ENCODE peak calls at places on chromosome 18, in four cellular contexts. V is fibroblast of lung, E is spleen, O is AG10803. L is an unnamed sample.

GRCh38 chr18:79540161-79540913 is 139.3 kb upstream of the CTDP1 start:
- DNase-seq in E (peak), O (peak), V (no peak), L (no peak)

GRCh38 chr18:44679912-44680270 is 797 bp upstream of the SETBP1 start:
- DNase-seq in E (peak), O (peak), V (peak), L (peak)

GRCh38 chr18:23281626-23282436 is 146.5 kb downstream of the CABLES1 start:
- DNase-seq in O (peak), E (no peak), V (no peak), L (no peak)

GRCh38 chr18:79740741-79741700 is 56.7 kb upstream of the KCNG2 start:
- DNase-seq in E (peak), O (no peak), V (no peak), L (no peak)

GRCh38 chr18:51537487-51537886 is 340.0 kb upstream of the MEX3C start:
- DNase-seq in E (peak), V (no peak), O (no peak), L (peak)

GRCh38 chr18:48832961-48833700 is 117.6 kb downstream of the SMAD7 start:
- DNase-seq in E (peak), O (peak), V (peak), L (peak)

GRCh38 chr18:8003878-8004675 is 437.0 kb downstream of the PTPRM start:
- DNase-seq in V (peak), E (no peak), O (no peak), L (no peak)

GRCh38 chr18:63511285-63511684 is 30.9 kb upstream of the SERPINB12 start:
- DNase-seq in E (no peak), O (peak), V (peak), L (peak)

GRCh38 chr18:136433-136832 is 21.9 kb upstream of the USP14 start:
- DNase-seq in E (no peak), V (no peak), O (no peak), L (no peak)

GRCh38 chr18:7272268-7273049 is 41.6 kb downstream of the LRRC30 start:
- DNase-seq in V (peak), E (no peak), O (peak), L (peak)

GRCh38 chr18:37425182-37425581 is 140.4 kb downstream of the CELF4 start:
- DNase-seq in E (no peak), V (no peak), O (no peak), L (no peak)
- TF ChIP-seq CTCF in E (no peak), V (no peak), O (no peak), L (no peak)

DNA sequence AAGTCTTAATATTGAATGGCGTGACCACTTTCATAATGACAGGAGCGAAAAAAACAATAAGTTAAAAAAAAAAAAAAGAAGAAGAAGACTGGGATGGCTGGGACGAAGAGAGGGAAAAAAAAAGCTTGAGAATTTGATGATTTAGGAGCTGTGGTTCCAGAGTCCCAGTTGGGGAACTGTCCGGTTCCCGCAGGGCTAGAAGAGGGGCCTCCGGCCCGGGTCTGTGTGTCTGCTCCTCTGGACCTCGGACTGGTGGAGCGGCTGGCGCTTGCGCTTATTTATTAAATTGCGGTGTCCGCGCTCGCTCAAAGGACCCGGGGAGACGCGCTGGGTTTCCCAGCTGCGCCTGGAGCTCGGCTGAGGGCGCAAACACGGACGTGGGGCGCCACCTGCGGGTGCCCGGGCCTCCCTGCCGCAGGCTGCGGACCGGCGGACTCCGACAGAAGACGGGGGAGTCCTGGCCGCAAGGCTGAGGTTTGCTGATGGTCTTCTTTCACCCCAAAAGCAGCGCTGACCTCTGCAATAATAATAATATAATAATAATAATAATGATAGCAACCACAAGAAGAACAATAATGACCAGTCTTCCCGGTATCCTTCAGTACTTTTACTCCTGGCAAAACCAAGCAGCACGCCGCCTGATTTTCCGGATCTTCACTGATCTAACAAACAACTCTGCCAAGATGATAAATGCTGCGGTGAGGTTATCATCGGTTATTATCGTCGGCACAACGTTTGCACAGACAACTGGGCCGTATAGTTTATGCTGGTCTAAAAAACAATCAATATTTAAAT is at the start of gene CBLN2:
- DNase-seq in V (peak), O (peak), E (peak), L (peak)
- H3K4me3 ChIP-seq in V (peak), O (no peak), E (peak), L (no peak)

DNA sequence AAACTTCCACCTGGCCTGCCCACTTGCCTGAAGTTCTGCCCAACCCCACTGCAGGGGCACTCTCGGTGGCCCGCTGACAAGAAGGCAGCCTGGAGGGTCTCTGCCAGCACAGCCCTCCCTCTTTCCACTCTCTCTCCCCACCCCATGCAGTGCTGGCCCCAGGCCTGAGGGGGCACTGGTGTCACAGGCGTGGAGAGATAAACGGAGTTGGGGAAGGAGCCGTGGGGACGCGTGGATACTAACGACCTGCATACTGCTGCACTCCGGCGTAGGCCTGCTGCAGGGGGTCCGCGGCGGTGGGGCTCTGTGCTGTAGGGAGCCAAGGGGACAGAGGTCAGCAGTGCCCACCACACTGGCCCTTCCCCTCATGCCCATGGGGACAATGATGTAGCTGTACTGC is 299.3 kb downstream of the CELF4 start:
- DNase-seq in O (no peak), E (no peak), V (no peak), L (no peak)
- TF ChIP-seq CTCF in O (no peak), E (no peak), V (no peak), L (no peak)

DNA sequence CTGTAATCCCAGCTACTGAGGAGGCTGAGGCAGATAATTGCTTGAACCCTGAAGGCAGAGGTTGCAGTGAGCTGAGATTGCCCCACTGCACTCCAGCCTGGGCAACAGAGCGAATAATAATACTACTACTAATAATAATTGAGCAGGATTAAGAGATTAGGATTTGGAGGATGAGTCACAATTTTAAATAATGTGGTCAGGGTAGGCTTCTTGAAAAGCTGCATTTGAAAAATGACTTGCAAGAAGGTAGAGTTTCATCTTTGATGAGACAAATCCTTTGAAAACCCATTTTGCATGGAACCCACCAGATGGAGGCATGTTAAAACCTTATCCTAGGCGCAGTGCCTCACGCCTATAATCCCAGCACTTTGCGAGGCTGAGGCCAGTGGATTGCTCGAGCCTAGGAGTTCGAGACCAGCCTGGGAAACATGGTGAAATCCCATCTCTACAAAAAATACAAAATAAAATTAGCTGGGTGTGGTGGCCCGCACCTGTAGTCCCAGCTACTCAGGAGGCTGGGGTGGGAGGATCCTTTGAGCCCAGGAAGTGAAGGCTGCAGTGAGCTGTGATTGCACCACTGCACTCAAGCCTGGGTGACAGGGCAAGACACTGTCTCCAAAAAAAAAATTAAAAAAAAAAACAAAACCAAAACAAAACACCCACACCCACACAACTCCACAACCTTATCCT is 3.2 kb upstream of the ATP8B1 start:
- DNase-seq in O (no peak), E (no peak), V (no peak), L (no peak)
- H3K4me3 ChIP-seq in O (no peak), E (no peak), V (no peak), L (no peak)

GRCh38 chr18:77164026-77164425 is 31.4 kb upstream of the MBP start:
- DNase-seq in V (no peak), O (no peak), E (no peak), L (no peak)
- TF ChIP-seq CTCF in V (no peak), O (no peak), E (no peak), L (no peak)

DNA sequence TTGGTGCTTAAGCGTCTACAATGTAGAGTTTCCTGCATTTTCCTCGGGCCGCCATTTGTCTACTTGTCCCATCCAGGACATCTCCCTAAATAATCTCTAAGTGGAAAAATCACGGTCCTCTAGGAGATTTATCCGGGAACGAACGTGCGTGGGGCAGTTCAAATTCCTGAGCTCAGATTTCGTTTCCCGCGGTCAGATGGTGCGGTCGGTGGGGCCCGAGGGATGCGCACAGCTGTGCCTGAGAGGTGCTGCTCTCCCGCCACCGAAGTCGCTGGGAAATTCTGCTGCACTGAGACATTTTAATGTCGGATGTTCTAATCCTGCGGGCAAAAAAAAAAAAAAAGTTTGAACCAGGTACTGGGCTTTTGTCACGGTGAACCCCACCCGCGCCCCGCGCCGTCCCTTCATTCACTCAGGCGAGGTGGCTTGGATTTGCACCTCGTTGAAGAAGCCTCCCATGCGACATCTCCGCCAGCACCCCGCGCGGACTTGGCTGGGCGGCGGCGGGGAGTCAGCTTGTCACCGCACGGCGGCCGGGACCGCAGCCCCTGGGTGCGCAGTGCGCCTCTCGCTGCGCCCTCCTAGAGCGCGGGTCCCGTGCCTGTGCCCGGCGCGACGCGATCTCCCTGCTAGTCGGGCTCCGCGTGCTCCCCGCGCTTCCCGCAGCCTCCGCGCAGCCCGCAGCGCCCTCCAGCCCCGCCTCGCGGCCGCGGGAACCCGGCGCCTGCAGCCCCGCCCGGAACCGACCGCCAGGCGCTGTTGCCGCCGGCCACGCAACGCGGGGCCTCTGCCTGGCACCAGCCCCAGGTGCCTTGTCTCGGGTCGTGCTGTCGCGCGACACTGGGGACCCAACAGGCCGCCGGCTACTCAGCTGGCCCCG is 192.0 kb upstream of the TCF4 start:
- DNase-seq in E (peak), V (no peak), O (peak), L (peak)
- H3K4me3 ChIP-seq in E (peak), V (peak), O (peak), L (peak)

L was measured in fibroblast of villous mesenchyme.